ENCODE peak calls at places on chromosomes 7 and 10, in eight cellular contexts. Q is GM23338, A is mucosa of descending colon, R is psoas muscle, L is transverse colon, B is ovary, G is spleen, M is PC-3. S is an unnamed sample.
A peak's percentile ranks its signal among the peaks of the same experiment; 100 is the strongest.

GRCh38 chr7:150668472-150668911 is 17.0 kb upstream of the GIMAP2 start:
- DNase-seq in G (no peak), R (no peak), Q (no peak), L (no peak), A (no peak), B (no peak), M (no peak), S (no peak)

GRCh38 chr10:132891994-132892393 is 50.4 kb downstream of the CFAP46 start:
- DNase-seq in B (peak; percentile 22), M (no peak), Q (no peak), L (no peak), G (no peak), R (no peak), A (peak; percentile 14), S (peak; percentile 20)

GRCh38 chr10:97532935-97533671 is 34.4 kb downstream of the UBTD1 start:
- DNase-seq in A (no peak), R (no peak), G (no peak), B (no peak), Q (peak; percentile 60), M (no peak), L (no peak), S (no peak)

GRCh38 chr10:122474145-122474739 is 12.9 kb downstream of the HTRA1 start:
- DNase-seq in G (no peak), M (no peak), Q (no peak), B (peak; percentile 64), L (no peak), A (no peak), R (no peak), S (no peak)

GRCh38 chr7:25448301-25448700 is 220.0 kb upstream of the NPVF start:
- DNase-seq in A (no peak), M (no peak), B (no peak), L (no peak), Q (no peak), G (no peak), R (no peak), S (no peak)

GRCh38 chr10:7824251-7824650 is 5.9 kb downstream of the TAF3 start:
- DNase-seq in G (no peak), L (no peak), A (no peak), Q (no peak), M (no peak), R (no peak), B (no peak), S (no peak)

GRCh38 chr10:112955736-112956421 is 5.8 kb downstream of the TCF7L2 start:
- DNase-seq in R (no peak), M (peak; percentile 84), B (no peak), A (no peak), G (no peak), Q (no peak), L (peak; percentile 34), S (no peak)

GRCh38 chr10:31956200-31956946 is 27.7 kb upstream of the ARHGAP12 start:
- DNase-seq in B (no peak), R (no peak), L (no peak), G (no peak), Q (no peak), M (no peak), A (no peak), S (no peak)

GRCh38 chr7:155916926-155917655 is 104.8 kb upstream of the SHH start:
- DNase-seq in R (no peak), A (no peak), Q (no peak), M (peak; percentile 77), G (peak; percentile 41), L (no peak), B (no peak), S (no peak)

GRCh38 chr7:73316521-73316920 is 7.9 kb upstream of the NSUN5 start:
- DNase-seq in M (no peak), A (no peak), L (no peak), Q (no peak), B (no peak), R (no peak), G (no peak), S (no peak)

GRCh38 chr7:138204285-138204988 is 128.2 kb downstream of the AKR1D1 start:
- DNase-seq in R (no peak), B (no peak), M (no peak), A (no peak), Q (no peak), G (no peak), L (no peak), S (no peak)

GRCh38 chr7:133372337-133372736 is 119.5 kb downstream of the EXOC4 start:
- DNase-seq in L (no peak), B (no peak), M (no peak), Q (no peak), R (no peak), A (no peak), G (no peak), S (no peak)

GRCh38 chr7:42194218-42194617 is 42.8 kb downstream of the GLI3 start:
- DNase-seq in G (no peak), B (no peak), R (no peak), A (no peak), M (no peak), Q (no peak), L (no peak), S (no peak)

GRCh38 chr7:98163269-98163668 is 48.0 kb upstream of the BHLHA15 start:
- DNase-seq in R (no peak), A (no peak), M (peak; percentile 18), B (no peak), Q (no peak), L (peak; percentile 10), G (no peak), S (no peak)

GRCh38 chr10:126929391-126929790 is 24.2 kb downstream of the DOCK1 start:
- DNase-seq in A (no peak), G (no peak), L (no peak), R (no peak), M (no peak), Q (no peak), B (no peak), S (no peak)

GRCh38 chr10:67666416-67667043 is 29.5 kb downstream of the CTNNA3 start:
- DNase-seq in Q (peak; percentile 50), R (no peak), M (peak; percentile 84), A (no peak), B (no peak), G (no peak), L (no peak), S (no peak)

GRCh38 chr7:157567666-157568065 is 230.9 kb downstream of the DNAJB6 start:
- DNase-seq in Q (no peak), R (no peak), A (no peak), M (no peak), G (peak; percentile 40), B (no peak), L (no peak), S (peak; percentile 6)

GRCh38 chr10:120508393-120508792 is 51.4 kb downstream of the PLPP4 start:
- DNase-seq in B (no peak), Q (no peak), M (peak; percentile 90), L (no peak), R (no peak), G (no peak), A (no peak), S (no peak)

GRCh38 chr7:6392712-6393666 is 54.8 kb downstream of the DAGLB start:
- DNase-seq in G (peak; percentile 58), A (peak; percentile 79), B (peak; percentile 61), M (peak; percentile 97), L (peak; percentile 95), Q (no peak), R (peak; percentile 73), S (peak; percentile 69)

GRCh38 chr10:96124230-96125141 is 5.6 kb upstream of the ZNF518A start:
- DNase-seq in Q (peak; percentile 75), B (no peak), R (no peak), L (peak; percentile 63), G (peak; percentile 77), M (no peak), A (peak; percentile 75), S (no peak)

GRCh38 chr7:69967152-69967591 is 368.9 kb downstream of the AUTS2 start:
- DNase-seq in Q (peak; percentile 43), B (peak; percentile 51), R (no peak), M (no peak), L (no peak), G (no peak), A (no peak), S (no peak)

DNA sequence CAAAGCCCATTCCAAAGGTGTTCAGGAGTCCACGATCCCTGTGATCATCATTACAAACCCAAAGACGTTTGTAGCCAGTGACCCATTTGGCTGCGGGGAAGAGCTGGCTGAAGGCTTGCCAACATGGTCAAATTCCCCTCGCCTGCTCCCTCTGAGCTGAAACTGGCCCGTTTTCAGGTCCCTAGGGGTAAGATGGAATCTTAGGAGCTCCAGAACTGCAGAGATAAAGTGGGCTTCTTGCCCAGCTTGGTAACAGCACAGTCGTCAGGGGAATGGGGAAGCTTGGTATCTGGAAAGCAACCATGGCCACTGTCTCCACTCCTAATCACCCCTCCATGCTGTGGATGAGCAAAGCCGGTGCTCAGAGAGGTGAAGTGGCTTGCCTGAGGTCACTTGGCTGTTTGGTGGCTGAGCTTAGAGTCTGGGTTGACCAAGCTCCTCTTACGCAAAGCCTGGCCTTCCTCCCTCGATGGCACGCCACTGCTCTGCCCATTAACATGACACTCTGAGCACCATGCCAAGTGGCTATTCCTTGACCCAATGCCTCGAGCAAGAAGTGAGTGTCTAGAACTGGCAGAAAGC is 155.5 kb downstream of the NEURL1 start:
- DNase-seq in R (peak; percentile 87), M (no peak), B (peak; percentile 73), A (no peak), L (no peak), G (no peak), Q (no peak), S (peak; percentile 67)
- H3K4me1 ChIP-seq in R (peaks cover 95% of the 10 kb centered on the region), M (no peaks in the 10 kb centered on the region), B (peaks cover 58% of the 10 kb centered on the region), A (peaks cover 51% of the 10 kb centered on the region), L (peaks cover 60% of the 10 kb centered on the region), G (peaks cover 66% of the 10 kb centered on the region), Q (peaks cover 20% of the 10 kb centered on the region), S (peaks cover 10% of the 10 kb centered on the region)

DNA sequence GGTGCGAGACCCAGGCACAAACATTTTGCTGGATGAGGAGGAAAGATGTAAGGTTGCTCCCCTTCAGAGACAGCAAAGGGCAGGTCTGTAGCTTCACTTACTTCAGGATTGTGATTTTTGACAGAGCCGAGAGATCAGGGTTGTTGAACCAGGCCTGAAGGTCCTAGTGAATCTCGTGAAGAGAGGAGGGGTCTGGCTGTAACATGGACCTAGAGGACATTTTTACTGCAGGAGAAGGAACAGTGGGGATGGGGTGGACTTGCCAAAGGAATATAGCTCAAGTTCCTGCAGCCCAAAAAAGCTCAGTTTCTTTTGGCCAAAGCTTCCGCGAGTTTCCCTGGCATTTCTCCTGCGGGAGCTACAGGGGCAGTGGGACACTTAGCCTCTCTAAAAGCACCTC is 976 bp upstream of the EGFR start:
- DNase-seq in G (no peak), R (no peak), L (no peak), Q (no peak), A (no peak), B (no peak), M (no peak), S (no peak)
- H3K4me3 ChIP-seq in G (peak overlapping the region; percentile 65), R (peak overlapping the region; percentile 90), L (no peak overlapping the region), Q (peak overlapping the region; percentile 69), A (no peak overlapping the region), B (no peak overlapping the region), M (peak overlapping the region; percentile 90), S (no peak overlapping the region)

DNA sequence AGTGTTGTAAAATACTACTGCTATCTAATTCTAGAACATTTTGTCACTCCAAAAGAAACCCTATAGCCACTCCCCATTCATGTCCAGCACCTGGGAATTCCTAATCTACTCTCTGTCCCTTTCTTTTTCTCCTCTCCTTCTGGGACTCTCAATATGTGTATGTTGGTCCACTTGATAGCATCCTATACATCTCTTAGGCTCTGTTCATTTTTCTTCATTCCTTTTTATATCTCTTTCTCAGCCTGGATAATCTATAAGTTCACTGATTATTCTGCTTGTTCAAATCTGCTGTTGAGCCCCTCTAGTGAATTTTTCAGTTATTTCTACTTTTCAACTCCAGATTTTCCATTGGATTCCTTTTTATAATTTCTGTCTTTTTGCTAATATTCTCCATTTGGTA is 108.6 kb downstream of the CCDC3 start:
- DNase-seq in M (no peak), R (no peak), G (no peak), L (no peak), Q (no peak), A (no peak), B (no peak), S (no peak)
- H3K4me1 ChIP-seq in M (no peaks in the 10 kb centered on the region), R (no peaks in the 10 kb centered on the region), G (no peaks in the 10 kb centered on the region), L (no peaks in the 10 kb centered on the region), Q (no peaks in the 10 kb centered on the region), A (no peaks in the 10 kb centered on the region), B (peaks cover 6% of the 10 kb centered on the region), S (peaks cover 5% of the 10 kb centered on the region)

GRCh38 chr7:91827169-91827568 is 53.3 kb downstream of the MTERF1 start:
- DNase-seq in Q (no peak), A (no peak), B (no peak), G (no peak), R (no peak), L (no peak), M (no peak), S (no peak)
- H3K4me3 ChIP-seq in Q (no peak overlapping the region), A (no peak overlapping the region), B (no peak overlapping the region), G (no peak overlapping the region), R (no peak overlapping the region), L (no peak overlapping the region), M (no peak overlapping the region), S (no peak overlapping the region)